ENCODE peak calls at places on chromosomes 11 and 22, in five cellular contexts. P is right atrium auricular region, M is HFF-Myc, N is fibroblast of the aortic adventitia, W is GM12865. Q is an unnamed sample.

GRCh38 chr11:208177-208916 is 839 bp downstream of the RIC8A start:
- DNase-seq in P (peak), M (no peak), W (peak), N (peak), Q (peak)

GRCh38 chr11:79243412-79244174 is 197.2 kb downstream of the TENM4 start:
- DNase-seq in W (no peak), N (no peak), P (no peak), M (no peak), Q (no peak)

GRCh38 chr11:17443000-17443399 is 33.6 kb downstream of the ABCC8 start:
- DNase-seq in P (no peak), W (no peak), N (no peak), M (no peak), Q (no peak)

GRCh38 chr22:26579331-26579886 is 10.5 kb downstream of the TPST2 start:
- DNase-seq in W (peak), M (no peak), P (no peak), N (no peak), Q (no peak)

GRCh38 chr11:47248664-47249377 is at the start of gene ACP2:
- DNase-seq in N (peak), M (peak), P (peak), W (peak), Q (peak)

GRCh38 chr11:124839051-124839971 is 25.9 kb upstream of the ROBO3 start:
- DNase-seq in N (no peak), M (no peak), P (no peak), W (no peak), Q (no peak)

GRCh38 chr11:113242767-113243397 is 71.5 kb upstream of the TTC12 start:
- DNase-seq in N (peak), M (no peak), P (no peak), W (peak), Q (peak)

GRCh38 chr11:12157241-12157661 is 46.9 kb downstream of the MICAL2 start:
- DNase-seq in W (no peak), M (no peak), N (peak), P (no peak), Q (no peak)

GRCh38 chr11:128691802-128692749 is 1.8 kb upstream of the FLI1 start:
- DNase-seq in N (no peak), P (no peak), M (no peak), W (no peak), Q (no peak)

GRCh38 chr11:134978388-134979088 is 566.5 kb upstream of the B3GAT1 start:
- DNase-seq in N (no peak), M (no peak), P (no peak), W (no peak), Q (no peak)

GRCh38 chr22:38868886-38869381 is 3.1 kb downstream of the CBX6 start:
- DNase-seq in W (peak), M (no peak), N (peak), P (peak), Q (no peak)

GRCh38 chr11:18540207-18541009 is 13.7 kb upstream of the TSG101 start:
- DNase-seq in P (no peak), M (no peak), W (peak), N (peak), Q (no peak)

GRCh38 chr11:7576671-7577225 is 62.9 kb downstream of the PPFIBP2 start:
- DNase-seq in N (peak), P (no peak), M (no peak), W (no peak), Q (no peak)

GRCh38 chr22:22408731-22409696 is 99.5 kb downstream of the ZNF280B start:
- DNase-seq in M (no peak), W (peak), P (peak), N (peak), Q (no peak)
- TF ChIP-seq CTCF in M (peak), W (peak), P (peak), N (peak), Q (peak)

DNA sequence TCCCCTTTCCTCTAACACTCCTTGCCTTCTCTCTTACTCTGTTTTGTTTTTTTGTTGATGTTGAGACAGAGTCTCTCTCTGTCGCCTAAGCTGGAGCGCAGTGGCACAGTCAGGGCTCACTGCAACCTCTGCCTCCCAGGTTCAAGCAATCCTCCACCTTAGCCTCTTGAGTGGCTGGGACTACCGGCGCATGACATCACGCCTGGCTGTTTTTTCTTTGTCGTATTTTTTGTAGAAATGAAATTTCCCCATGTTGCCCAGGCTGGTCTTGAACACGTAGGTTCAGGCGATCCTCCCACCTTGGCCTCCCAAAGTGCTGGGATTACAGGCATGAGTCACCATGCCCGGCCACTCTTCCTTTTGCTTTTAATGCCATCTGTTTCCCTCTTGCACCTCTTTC is 72.3 kb downstream of the FBXO7 start:
- DNase-seq in P (no peak), N (no peak), W (no peak), M (no peak), Q (no peak)
- TF ChIP-seq CTCF in P (no peak), N (no peak), W (no peak), M (no peak), Q (no peak)

GRCh38 chr11:58788355-58789023 is 56.0 kb downstream of the GLYATL2 start:
- DNase-seq in N (peak), W (peak), M (peak), P (no peak), Q (no peak)
- TF ChIP-seq CTCF in N (peak), W (peak), M (peak), P (peak), Q (peak)

DNA sequence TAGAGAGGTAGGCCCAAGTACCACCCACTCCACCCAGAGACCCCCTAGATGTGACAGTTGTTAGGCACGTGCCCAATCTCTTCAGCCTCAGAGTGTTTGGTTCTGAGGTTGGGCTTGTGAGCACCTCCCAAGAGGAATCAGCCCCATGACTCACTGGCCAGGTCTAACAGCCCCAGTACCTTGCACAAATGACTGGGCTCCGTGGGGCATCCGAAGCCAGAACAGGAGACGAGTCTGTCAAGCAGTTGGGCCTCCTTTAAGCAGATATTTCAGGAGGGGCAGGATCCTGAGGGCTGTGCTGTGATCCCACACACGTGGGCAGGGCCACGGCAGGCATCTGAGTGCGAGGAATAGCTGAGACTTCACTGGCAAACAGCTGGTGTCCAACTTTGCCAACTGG is 29.1 kb upstream of the FGF19 start:
- DNase-seq in M (no peak), W (no peak), N (no peak), P (no peak), Q (no peak)
- TF ChIP-seq CTCF in M (no peak), W (no peak), N (no peak), P (no peak), Q (no peak)

DNA sequence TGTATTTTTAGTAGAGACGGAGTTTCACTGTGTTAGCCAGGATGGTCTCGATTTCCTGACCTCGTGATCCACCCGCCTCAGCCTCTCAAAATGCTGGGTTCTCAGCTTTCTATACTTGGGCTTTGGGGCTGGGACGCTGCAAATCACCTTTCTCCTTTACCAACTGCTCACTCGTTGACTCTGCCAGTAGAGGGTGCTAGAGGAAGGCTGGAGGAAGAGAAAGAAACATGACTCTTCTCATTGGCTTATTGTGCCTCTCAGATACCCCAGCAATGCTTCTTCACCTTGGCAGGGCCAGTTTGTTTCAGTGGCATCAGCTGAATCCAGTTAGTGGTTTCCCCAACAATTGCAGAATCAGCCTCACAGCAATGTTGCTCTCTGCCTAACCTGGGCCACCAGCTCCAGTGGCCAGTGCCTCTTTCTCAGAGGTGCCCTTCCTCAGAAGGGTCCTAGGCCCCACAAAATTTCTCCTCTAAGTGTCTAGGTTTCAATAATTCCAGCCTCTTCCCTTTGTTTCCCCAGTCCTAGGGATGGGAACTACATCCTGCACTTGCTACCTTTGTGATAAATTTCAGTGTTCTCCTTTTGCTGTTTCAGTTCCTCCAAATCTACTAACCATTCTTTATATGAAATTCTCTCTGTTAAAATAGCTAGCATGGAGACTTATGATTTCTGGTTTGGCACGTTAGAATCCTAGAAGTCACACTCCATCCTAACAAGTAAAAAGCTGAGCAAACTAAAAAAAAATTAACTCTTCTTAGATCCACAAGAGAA is 71.5 kb upstream of the VSTM5 start:
- DNase-seq in W (peak), M (peak), P (no peak), N (peak), Q (no peak)
- TF ChIP-seq CTCF in W (peak), M (peak), P (peak), N (peak), Q (peak)

GRCh38 chr11:132278801-132279574 is 908.6 kb downstream of the NTM start:
- DNase-seq in P (no peak), N (peak), M (peak), W (peak), Q (no peak)
- TF ChIP-seq CTCF in P (peak), N (peak), M (peak), W (peak), Q (peak)

GRCh38 chr11:2928605-2929510 is at the start of gene PHLDA2:
- DNase-seq in N (peak), W (peak), M (no peak), P (no peak), Q (no peak)
- TF ChIP-seq CTCF in N (no peak), W (no peak), M (no peak), P (no peak), Q (no peak)

GRCh38 chr11:26134481-26135355 is 197.2 kb upstream of the ANO3 start:
- DNase-seq in M (no peak), N (peak), P (no peak), W (peak), Q (no peak)
- TF ChIP-seq CTCF in M (no peak), N (peak), P (peak), W (peak), Q (peak)